ENCODE peak calls at places on chromosomes 2 and 18, in four cellular contexts. W, Q, N and E are unnamed samples.

GRCh38 chr18:59575995-59576394 is 121.2 kb downstream of the CCBE1 start:
- DNase-seq in W (no peak), Q (no peak), N (no peak), E (no peak)

GRCh38 chr2:20035961-20036666 is 15.3 kb downstream of the LAPTM4A start:
- DNase-seq in W (no peak), Q (no peak), N (no peak), E (no peak)

GRCh38 chr2:30026091-30027055 is 105.0 kb upstream of the ALK start:
- DNase-seq in W (no peak), Q (peak; percentile 100), N (no peak), E (no peak)

GRCh38 chr2:140997997-140998396 is 1132.8 kb downstream of the LRP1B start:
- DNase-seq in W (no peak), Q (no peak), N (no peak), E (no peak)

GRCh38 chr2:74939919-74940812 is 18.3 kb upstream of the POLE4 start:
- DNase-seq in W (no peak), Q (no peak), N (no peak), E (no peak)

GRCh38 chr18:35438480-35439234 is 59.1 kb downstream of the INO80C start:
- DNase-seq in W (no peak), Q (no peak), N (no peak), E (no peak)

GRCh38 chr18:76416935-76417334 is 78.1 kb downstream of the ZNF516 start:
- DNase-seq in W (no peak), Q (no peak), N (peak; percentile 66), E (no peak)

GRCh38 chr18:42178381-42179080 is 223.5 kb downstream of the PIK3C3 start:
- DNase-seq in W (no peak), Q (no peak), N (no peak), E (no peak)

GRCh38 chr2:112803691-112804521 is 19.6 kb upstream of the IL1A start:
- DNase-seq in W (no peak), Q (no peak), N (no peak), E (no peak)

GRCh38 chr2:240343548-240343947 is 91.9 kb upstream of the GPC1 start:
- DNase-seq in W (no peak), Q (no peak), N (no peak), E (no peak)

GRCh38 chr2:165357758-165358157 is 111.7 kb upstream of the CSRNP3 start:
- DNase-seq in W (no peak), Q (peak; percentile 36), N (no peak), E (no peak)

GRCh38 chr18:9017170-9017899 is 85.2 kb upstream of the NDUFV2 start:
- DNase-seq in W (peak; percentile 88), Q (peak; percentile 74), N (peak; percentile 70), E (peak; percentile 90)

GRCh38 chr18:50424877-50425690 is 50.2 kb downstream of the SKA1 start:
- DNase-seq in W (no peak), Q (no peak), N (no peak), E (no peak)

GRCh38 chr2:52115750-52116149 is 1083.8 kb upstream of the NRXN1 start:
- DNase-seq in W (no peak), Q (no peak), N (no peak), E (no peak)

GRCh38 chr2:139825726-139826125 is 1045.5 kb upstream of the NXPH2 start:
- DNase-seq in W (no peak), Q (no peak), N (no peak), E (no peak)

GRCh38 chr18:75208055-75208835 is 694 bp downstream of the PTGR3 start:
- DNase-seq in W (peak; percentile 89), Q (peak; percentile 46), N (peak; percentile 46), E (peak; percentile 83)

GRCh38 chr18:9516437-9517064 is 41.2 kb downstream of the RALBP1 start:
- DNase-seq in W (no peak), Q (peak; percentile 56), N (no peak), E (no peak)

GRCh38 chr2:57373530-57373929 is 673.1 kb upstream of the VRK2 start:
- DNase-seq in W (no peak), Q (peak; percentile 26), N (no peak), E (no peak)

GRCh38 chr2:216696751-216697560 is 1.6 kb upstream of the IGFBP5 start:
- DNase-seq in W (no peak), Q (peak; percentile 58), N (no peak), E (no peak)

GRCh38 chr2:33363599-33364300 is 112.7 kb upstream of the RASGRP3 start:
- DNase-seq in W (no peak), Q (no peak), N (no peak), E (no peak)

GRCh38 chr2:232481322-232482140 is 6.1 kb downstream of the ECEL1 start:
- DNase-seq in W (peak; percentile 60), Q (no peak), N (no peak), E (peak; percentile 63)

GRCh38 chr2:69764286-69765058 is 22.5 kb downstream of the ANXA4 start:
- DNase-seq in W (no peak), Q (no peak), N (no peak), E (no peak)

GRCh38 chr18:32771169-32771751 is 1.6 kb downstream of the KLHL14 start:
- DNase-seq in W (peak; percentile 51), Q (peak; percentile 15), N (no peak), E (no peak)

GRCh38 chr18:76476665-76477561 is 18.1 kb downstream of the ZNF516 start:
- DNase-seq in W (no peak), Q (no peak), N (no peak), E (no peak)

GRCh38 chr2:171718720-171719119 is 31.5 kb downstream of the DYNC1I2 start:
- DNase-seq in W (no peak), Q (no peak), N (no peak), E (no peak)

GRCh38 chr2:10821291-10821690 is 8.7 kb upstream of the PDIA6 start:
- DNase-seq in W (no peak), Q (no peak), N (no peak), E (no peak)

GRCh38 chr2:150866431-150866830 is 379.0 kb upstream of the RND3 start:
- DNase-seq in W (no peak), Q (no peak), N (no peak), E (no peak)

GRCh38 chr2:31831585-31831984 is 179.2 kb downstream of the MEMO1 start:
- DNase-seq in W (no peak), Q (no peak), N (no peak), E (no peak)

GRCh38 chr2:54237428-54237827 is 18.6 kb downstream of the TSPYL6 start:
- DNase-seq in W (no peak), Q (no peak), N (no peak), E (no peak)

GRCh38 chr18:75170916-75171315 is 38.0 kb downstream of the PTGR3 start:
- DNase-seq in W (no peak), Q (no peak), N (no peak), E (no peak)

GRCh38 chr2:216635701-216636541 is 2.7 kb downstream of the IGFBP2 start:
- DNase-seq in W (no peak), Q (peak; percentile 75), N (no peak), E (peak; percentile 81)

GRCh38 chr2:152042636-152043615 is 55.9 kb downstream of the CACNB4 start:
- DNase-seq in W (no peak), Q (no peak), N (no peak), E (no peak)

GRCh38 chr2:46942143-46942526 is 26.5 kb upstream of the MCFD2 start:
- DNase-seq in W (peak; percentile 90), Q (peak; percentile 54), N (no peak), E (no peak)

GRCh38 chr2:67486041-67486796 is 89.1 kb downstream of the ETAA1 start:
- DNase-seq in W (peak; percentile 74), Q (no peak), N (no peak), E (no peak)

GRCh38 chr2:68336192-68336591 is 16.4 kb upstream of the CNRIP1 start:
- DNase-seq in W (no peak), Q (no peak), N (no peak), E (no peak)

GRCh38 chr2:236960516-236960915 is 125.2 kb upstream of the COPS8 start:
- DNase-seq in W (no peak), Q (no peak), N (no peak), E (no peak)

GRCh38 chr18:9724797-9725196 is 16.7 kb downstream of the RAB31 start:
- DNase-seq in W (no peak), Q (no peak), N (no peak), E (no peak)

GRCh38 chr2:88123975-88124917 is 3.6 kb downstream of the FABP1 start:
- DNase-seq in W (no peak), Q (no peak), N (no peak), E (no peak)
- H3K27ac ChIP-seq in W (no peak overlapping the region), Q (no peak overlapping the region), N (no peak overlapping the region), E (no peak overlapping the region)

GRCh38 chr2:136117391-136117841 is 533 bp downstream of the CXCR4 start:
- DNase-seq in W (peak; percentile 92), Q (peak; percentile 61), N (no peak), E (peak; percentile 82)

GRCh38 chr2:136117909-136118818 is at the start of gene CXCR4:
- DNase-seq in W (peak; percentile 96), Q (peak; percentile 93), N (peak; percentile 32), E (peak; percentile 89)

GRCh38 chr2:136121511-136121910 is 3.6 kb upstream of the CXCR4 start:
- DNase-seq in W (no peak), Q (peak; percentile 50), N (no peak), E (no peak)

GRCh38 chr2:136118819-136119716 is 1.1 kb upstream of the CXCR4 start:
- DNase-seq in W (peak; percentile 95), Q (peak; percentile 91), N (no peak), E (peak; percentile 87)

GRCh38 chr2:136119717-136120675 is 2.0 kb upstream of the CXCR4 start:
- DNase-seq in W (no peak), Q (peak; percentile 77), N (no peak), E (no peak)
- H3K4me3 ChIP-seq in W (peak overlapping the region; percentile 72), Q (peak overlapping the region; percentile 77), N (no peak overlapping the region), E (no peak overlapping the region)

DNA sequence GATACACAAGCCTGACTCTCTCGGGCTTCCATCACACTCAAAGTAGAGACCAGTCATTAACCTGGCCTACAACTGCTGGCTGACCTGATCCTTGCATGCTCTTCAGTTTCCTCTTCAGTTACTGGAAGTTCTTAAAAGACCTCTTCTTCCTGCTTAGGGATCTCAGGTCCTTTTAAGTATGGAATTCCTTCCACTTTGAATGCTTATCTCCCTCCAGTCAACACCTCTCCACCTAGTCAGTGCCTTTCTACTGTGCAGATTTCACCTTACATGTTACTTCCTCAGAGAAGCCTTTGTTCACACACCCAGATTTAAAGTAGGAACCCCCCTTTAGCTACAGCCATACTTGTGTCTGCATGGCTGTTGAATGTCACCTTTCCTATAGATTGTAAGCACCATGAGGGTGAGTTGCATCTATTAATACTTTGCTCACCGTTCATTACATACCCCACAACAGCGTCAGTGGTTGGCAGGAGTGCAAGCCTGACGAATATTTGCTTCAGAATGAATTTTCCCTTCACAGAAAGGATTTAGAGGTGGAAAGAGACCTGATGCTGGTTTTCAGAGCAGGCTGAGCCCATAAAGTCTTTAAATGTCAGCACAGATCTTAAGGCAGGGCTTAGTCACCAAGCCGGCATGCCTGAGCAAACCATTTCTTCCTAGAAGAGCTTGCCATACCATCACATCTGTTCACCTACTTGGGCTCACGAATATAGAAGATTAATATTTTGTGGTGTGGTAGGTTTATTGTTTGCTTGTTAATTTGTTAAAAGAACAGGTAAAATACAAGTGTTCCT is 90.1 kb downstream of the ACVR1 start:
- DNase-seq in W (no peak), Q (no peak), N (no peak), E (no peak)
- H3K4me1 ChIP-seq in W (peaks cover 15% of the 10 kb centered on the region), Q (peaks cover 30% of the 10 kb centered on the region), N (no peaks in the 10 kb centered on the region), E (peaks cover 37% of the 10 kb centered on the region)

GRCh38 chr2:61253136-61253535 is 91.1 kb downstream of the C2orf74 start:
- DNase-seq in W (no peak), Q (no peak), N (no peak), E (no peak)

GRCh38 chr2:61254536-61254935 is 92.5 kb downstream of the C2orf74 start:
- DNase-seq in W (no peak), Q (no peak), N (no peak), E (no peak)

GRCh38 chr2:61257446-61257845 is 95.5 kb downstream of the C2orf74 start:
- DNase-seq in W (no peak), Q (no peak), N (no peak), E (no peak)

GRCh38 chr2:61252031-61252430 is 90.0 kb downstream of the C2orf74 start:
- DNase-seq in W (no peak), Q (no peak), N (no peak), E (no peak)

GRCh38 chr2:61255580-61256437 is 93.8 kb downstream of the C2orf74 start:
- DNase-seq in W (no peak), Q (peak; percentile 37), N (no peak), E (no peak)
- H3K27ac ChIP-seq in W (no peak overlapping the region), Q (no peak overlapping the region), N (no peak overlapping the region), E (no peak overlapping the region)